ENCODE peak calls at places on chromosomes 12 and 14, in nine cellular contexts. L, D, P, W, J, N, A, C and R are unnamed samples.
A peak's percentile ranks its signal among the peaks of the same experiment; 100 is the strongest.

GRCh38 chr12:102950107-102950949 is 7.1 kb upstream of the ASCL1 start:
- DNase-seq in L (no peak), D (no peak), P (no peak), W (no peak), J (no peak), N (no peak), A (no peak), C (peak; percentile 35), R (no peak)

GRCh38 chr14:31937730-31938346 is 139.3 kb upstream of the ARHGAP5 start:
- DNase-seq in L (peak; percentile 62), D (peak; percentile 31), P (peak; percentile 68), W (peak; percentile 89), J (peak; percentile 45), N (peak; percentile 81), A (peak; percentile 61), C (peak; percentile 83), R (no peak)

GRCh38 chr14:83779266-83779665 is 1750.7 kb upstream of the FLRT2 start:
- DNase-seq in L (peak; percentile 27), D (no peak), P (peak; percentile 38), W (peak; percentile 74), J (no peak), N (peak; percentile 16), A (no peak), C (no peak), R (no peak)

GRCh38 chr12:131983554-131983953 is 33.8 kb downstream of the EP400 start:
- DNase-seq in L (no peak), D (no peak), P (no peak), W (no peak), J (no peak), N (no peak), A (no peak), C (no peak), R (no peak)

GRCh38 chr12:116360579-116361403 is 83.3 kb upstream of the MED13L start:
- DNase-seq in L (no peak), D (no peak), P (no peak), W (no peak), J (no peak), N (no peak), A (no peak), C (peak; percentile 24), R (no peak)

GRCh38 chr14:48546996-48547395 is 871.6 kb upstream of the MDGA2 start:
- DNase-seq in L (no peak), D (no peak), P (no peak), W (no peak), J (no peak), N (no peak), A (no peak), C (no peak), R (no peak)

GRCh38 chr12:108337235-108338223 is 1.6 kb downstream of the CMKLR1 start:
- DNase-seq in L (peak; percentile 18), D (no peak), P (peak; percentile 33), W (peak; percentile 42), J (no peak), N (peak; percentile 23), A (peak; percentile 52), C (peak; percentile 79), R (no peak)

GRCh38 chr12:61530456-61530855 is 729.7 kb upstream of the USP15 start:
- DNase-seq in L (no peak), D (no peak), P (no peak), W (peak; percentile 8), J (no peak), N (no peak), A (no peak), C (no peak), R (no peak)

GRCh38 chr14:52080817-52081755 is 12.2 kb upstream of the NID2 start:
- DNase-seq in L (peak; percentile 92), D (no peak), P (peak; percentile 26), W (peak; percentile 96), J (no peak), N (peak; percentile 89), A (no peak), C (no peak), R (no peak)

GRCh38 chr12:121964813-121965643 is 46.6 kb downstream of the CFAP251 start:
- DNase-seq in L (peak; percentile 66), D (no peak), P (peak; percentile 43), W (peak; percentile 9), J (no peak), N (peak; percentile 89), A (no peak), C (no peak), R (no peak)

GRCh38 chr12:122508163-122508562 is 7.4 kb upstream of the ZCCHC8 start:
- DNase-seq in L (no peak), D (no peak), P (no peak), W (no peak), J (no peak), N (no peak), A (no peak), C (no peak), R (no peak)

GRCh38 chr12:95117178-95117599 is 43.8 kb upstream of the NR2C1 start:
- DNase-seq in L (peak; percentile 85), D (no peak), P (peak; percentile 85), W (peak; percentile 65), J (peak; percentile 51), N (peak; percentile 78), A (peak; percentile 67), C (peak; percentile 78), R (no peak)

GRCh38 chr14:80959448-80960006 is 4.1 kb downstream of the TSHR start:
- DNase-seq in L (no peak), D (no peak), P (no peak), W (no peak), J (no peak), N (no peak), A (no peak), C (peak; percentile 95), R (no peak)

GRCh38 chr12:41365653-41366131 is 177.6 kb downstream of the PDZRN4 start:
- DNase-seq in L (no peak), D (no peak), P (peak; percentile 8), W (no peak), J (no peak), N (no peak), A (no peak), C (no peak), R (no peak)

GRCh38 chr12:60123443-60124000 is 527.7 kb downstream of the SLC16A7 start:
- DNase-seq in L (no peak), D (no peak), P (no peak), W (no peak), J (no peak), N (peak; percentile 49), A (no peak), C (no peak), R (no peak)

GRCh38 chr14:78790262-78790661 is 620.1 kb downstream of the NRXN3 start:
- DNase-seq in L (no peak), D (no peak), P (no peak), W (no peak), J (no peak), N (no peak), A (no peak), C (no peak), R (no peak)
- TF ChIP-seq CTCF in L (no peak), D (no peak), P (no peak), W (no peak), J (no peak), N (no peak), A (no peak), C (no peak), R (peak; percentile 29)

GRCh38 chr12:112296183-112296582 is 86.0 kb downstream of the HECTD4 start:
- DNase-seq in L (no peak), D (no peak), P (no peak), W (no peak), J (no peak), N (no peak), A (no peak), C (no peak), R (no peak)

GRCh38 chr12:112299704-112300103 is 82.5 kb downstream of the HECTD4 start:
- DNase-seq in L (no peak), D (no peak), P (no peak), W (no peak), J (no peak), N (no peak), A (no peak), C (no peak), R (no peak)

GRCh38 chr12:112297188-112297587 is 85.0 kb downstream of the HECTD4 start:
- DNase-seq in L (no peak), D (no peak), P (no peak), W (no peak), J (no peak), N (no peak), A (no peak), C (no peak), R (no peak)

DNA sequence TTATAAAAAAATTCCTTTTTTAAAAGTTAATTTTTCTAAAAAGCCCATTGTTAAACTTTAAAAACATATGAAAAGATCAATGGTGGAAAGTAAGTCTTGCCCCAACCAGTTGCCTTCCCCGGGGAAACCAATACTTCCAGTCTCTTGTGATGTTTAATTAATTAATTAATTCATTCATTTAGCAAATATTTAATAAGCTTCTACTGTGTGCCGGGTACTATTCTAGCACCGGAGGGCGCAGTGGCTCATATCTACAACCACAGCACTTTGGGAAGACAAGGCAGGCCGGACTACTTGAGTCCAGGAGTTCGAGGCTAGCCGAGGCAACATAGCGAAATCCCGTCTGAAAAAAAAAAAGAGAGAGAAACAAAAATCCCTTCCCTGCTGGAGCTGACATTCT is 87.4 kb downstream of the HECTD4 start:
- DNase-seq in L (peak; percentile 41), D (no peak), P (peak; percentile 36), W (peak; percentile 27), J (no peak), N (peak; percentile 13), A (no peak), C (no peak), R (no peak)
- TF ChIP-seq CTCF in L (peak; percentile 21), D (no peak), P (no peak), W (peak; percentile 38), J (no peak), N (no peak), A (no peak), C (peak; percentile 7), R (peak; percentile 44)

GRCh38 chr12:120316798-120317257 is 10.8 kb downstream of the PLA2G1B start:
- DNase-seq in L (no peak), D (no peak), P (no peak), W (peak; percentile 1), J (no peak), N (no peak), A (no peak), C (no peak), R (no peak)

GRCh38 chr12:120317258-120318105 is 10.1 kb downstream of the PLA2G1B start:
- DNase-seq in L (peak; percentile 99), D (peak; percentile 100), P (peak; percentile 100), W (peak; percentile 100), J (peak; percentile 99), N (peak; percentile 98), A (peak; percentile 100), C (peak; percentile 99), R (peak; percentile 99)

GRCh38 chr12:120314220-120314619 is 12.1 kb downstream of the SIRT4 start:
- DNase-seq in L (no peak), D (no peak), P (peak; percentile 14), W (peak; percentile 7), J (no peak), N (no peak), A (no peak), C (no peak), R (no peak)
- TF ChIP-seq CTCF in L (peak; percentile 28), D (no peak), P (peak; percentile 43), W (peak; percentile 49), J (no peak), N (peak; percentile 25), A (no peak), C (no peak), R (peak; percentile 53)

DNA sequence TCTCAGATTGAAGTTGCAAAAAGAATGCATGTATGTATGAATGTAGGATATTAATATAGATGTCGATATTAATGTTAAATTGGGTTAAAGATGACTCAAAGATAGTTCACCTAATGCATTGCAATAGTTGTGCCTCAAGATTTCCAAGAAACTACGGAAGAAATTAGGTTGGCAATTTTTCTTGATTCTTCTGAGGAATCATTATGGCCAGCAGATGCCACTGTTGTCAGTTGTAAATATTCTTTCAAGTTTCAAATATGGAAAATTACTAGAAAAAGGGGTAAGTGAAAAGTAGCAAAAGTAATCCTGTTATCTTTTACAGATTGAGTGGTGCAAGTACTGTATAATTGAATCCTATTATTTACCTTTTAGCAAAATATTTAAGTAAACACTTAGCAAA is 202.1 kb downstream of the ADAMTS20 start:
- DNase-seq in L (peak; percentile 31), D (no peak), P (peak; percentile 33), W (no peak), J (no peak), N (no peak), A (no peak), C (no peak), R (no peak)
- TF ChIP-seq CTCF in L (peak; percentile 33), D (no peak), P (peak; percentile 2), W (peak; percentile 40), J (no peak), N (no peak), A (no peak), C (no peak), R (peak; percentile 88)